ENCODE peak calls at places on chromosomes 5 and 9, in seven cellular contexts. X is stimulated activated CD4-positive, alpha-beta T cell treated with anti-CD3 and anti-CD28 coated beads, TNF-alpha, amount 100 ng/mL, for 4 hours; D is RPMI7951; U is NAMALWA; T is stimulated activated CD8-positive, alpha-beta memory T cell treated with anti-CD3 and anti-CD28 coated beads, Interleukin-15, amount 100 ng/mL, for 4 hours; S is astrocyte of the spinal cord; L is neural crest cell. E is an unnamed sample.

GRCh38 chr9:110626109-110626829 is 42.3 kb upstream of the MUSK start:
- DNase-seq in T (no peak), L (no peak), U (no peak), S (peak; percentile 84), D (peak; percentile 78), X (no peak), E (peak; percentile 93)

GRCh38 chr9:128636024-128636390 is 20.6 kb downstream of the DYNC2I2 start:
- DNase-seq in D (no peak), U (no peak), S (no peak), T (no peak), L (no peak), X (no peak), E (peak; percentile 72)

GRCh38 chr5:126395198-126395597 is 28.0 kb upstream of the GRAMD2B start:
- DNase-seq in X (no peak), S (peak; percentile 72), L (no peak), T (no peak), D (peak; percentile 66), U (no peak), E (peak; percentile 54)

GRCh38 chr9:100375677-100376076 is 22.9 kb upstream of the TEX10 start:
- DNase-seq in X (no peak), D (no peak), L (no peak), U (no peak), T (no peak), S (no peak), E (no peak)

GRCh38 chr9:125630436-125630835 is 76.6 kb downstream of the MAPKAP1 start:
- DNase-seq in T (no peak), S (no peak), D (no peak), L (no peak), U (no peak), X (no peak), E (no peak)

GRCh38 chr5:151191661-151192060 is 32.2 kb downstream of the CCDC69 start:
- DNase-seq in L (no peak), U (no peak), S (no peak), X (no peak), D (no peak), T (no peak), E (no peak)

GRCh38 chr9:38641985-38642864 is 21.8 kb upstream of the ANKRD18A start:
- DNase-seq in X (no peak), L (peak; percentile 24), U (peak; percentile 39), T (no peak), S (peak; percentile 72), D (peak; percentile 34), E (peak; percentile 60)

GRCh38 chr9:346114-346513 is 131.4 kb downstream of the DOCK8 start:
- DNase-seq in S (no peak), X (no peak), L (no peak), D (no peak), U (no peak), T (no peak), E (no peak)

GRCh38 chr9:92716557-92716956 is 46.6 kb upstream of the IPPK start:
- DNase-seq in S (peak; percentile 29), D (peak; percentile 14), X (peak; percentile 68), U (peak; percentile 81), L (peak; percentile 91), T (peak; percentile 50), E (peak; percentile 58)

GRCh38 chr5:78895616-78896015 is 89.5 kb downstream of the ARSB start:
- DNase-seq in T (no peak), X (no peak), D (no peak), L (no peak), S (no peak), U (no peak), E (no peak)

GRCh38 chr9:130219661-130220081 is 45.9 kb upstream of the HMCN2 start:
- DNase-seq in D (no peak), T (no peak), S (no peak), L (no peak), U (no peak), X (no peak), E (no peak)